ENCODE peak calls at places on chromosomes 16 and 17, in four cellular contexts. O is ascending aorta, L is fibroblast of the aortic adventitia, Z is germinal center. U is an unnamed sample.

GRCh38 chr16:30892670-30893069 is 1.2 kb downstream of the BCL7C start:
- DNase-seq in O (no peak), L (no peak), Z (no peak), U (no peak)

GRCh38 chr16:61024180-61024900 is 1011.9 kb downstream of the CDH8 start:
- DNase-seq in O (no peak), L (no peak), Z (no peak), U (no peak)

GRCh38 chr16:970766-971581 is at the start of gene LMF1:
- DNase-seq in O (peak; percentile 71), L (peak; percentile 87), Z (peak; percentile 99), U (peak; percentile 68)

GRCh38 chr16:11004957-11005610 is 60.7 kb downstream of the CLEC16A start:
- DNase-seq in O (no peak), L (peak; percentile 44), Z (no peak), U (no peak)

GRCh38 chr17:17495448-17496188 is 577 bp downstream of the RASD1 start:
- DNase-seq in O (no peak), L (peak; percentile 38), Z (no peak), U (no peak)

GRCh38 chr17:42453544-42453943 is 5.1 kb upstream of the ATP6V0A1 start:
- DNase-seq in O (no peak), L (no peak), Z (peak; percentile 41), U (no peak)

GRCh38 chr17:69477204-69477899 is 62.9 kb downstream of the MAP2K6 start:
- DNase-seq in O (no peak), L (no peak), Z (no peak), U (no peak)

GRCh38 chr17:4161179-4161559 is 18.2 kb downstream of the CYB5D2 start:
- DNase-seq in O (peak; percentile 32), L (peak; percentile 72), Z (no peak), U (no peak)

GRCh38 chr17:17741346-17742023 is 60.2 kb downstream of the RAI1 start:
- DNase-seq in O (no peak), L (peak; percentile 49), Z (no peak), U (no peak)

GRCh38 chr16:17229131-17229530 is 241.6 kb downstream of the XYLT1 start:
- DNase-seq in O (no peak), L (no peak), Z (no peak), U (no peak)

GRCh38 chr16:12178251-12178990 is 201.9 kb downstream of the SNX29 start:
- DNase-seq in O (no peak), L (peak; percentile 52), Z (no peak), U (no peak)

GRCh38 chr16:82756283-82756599 is 129.5 kb downstream of the CDH13 start:
- DNase-seq in O (no peak), L (peak; percentile 67), Z (no peak), U (no peak)

GRCh38 chr17:34081269-34081668 is 173.8 kb upstream of the CCL2 start:
- DNase-seq in O (no peak), L (no peak), Z (no peak), U (no peak)

GRCh38 chr17:4782652-4783051 is 3.5 kb downstream of the VMO1 start:
- DNase-seq in O (no peak), L (no peak), Z (no peak), U (no peak)

GRCh38 chr16:51201604-51202003 is 50.5 kb upstream of the SALL1 start:
- DNase-seq in O (no peak), L (no peak), Z (no peak), U (no peak)

GRCh38 chr16:15967655-15968315 is 18.4 kb downstream of the ABCC1 start:
- DNase-seq in O (no peak), L (no peak), Z (no peak), U (no peak)

GRCh38 chr17:13346996-13347762 is 254.6 kb downstream of the HS3ST3A1 start:
- DNase-seq in O (no peak), L (peak; percentile 88), Z (no peak), U (peak; percentile 87)

GRCh38 chr16:705748-706188 is at the start of gene FBXL16:
- DNase-seq in O (no peak), L (no peak), Z (no peak), U (no peak)

GRCh38 chr17:44105483-44105882 is 18.0 kb downstream of the HDAC5 start:
- DNase-seq in O (no peak), L (no peak), Z (no peak), U (no peak)

GRCh38 chr17:4856937-4857314 is 23.8 kb downstream of the MINK1 start:
- DNase-seq in O (no peak), L (no peak), Z (no peak), U (no peak)